ENCODE peak calls at places on chromosomes 4 and X, in seven cellular contexts. Q is astrocyte of the spinal cord, I is fibroblast of lung, L is GM06990, M is breast epithelium, F is AG09309, O is cardiac fibroblast. X is an unnamed sample.
A peak's percentile ranks its signal among the peaks of the same experiment; 100 is the strongest.

GRCh38 chr4:119666653-119667091 is 38.1 kb upstream of the PDE5A start:
- DNase-seq in Q (no peak), I (no peak), L (no peak), M (no peak), F (no peak), O (no peak), X (no peak)

GRCh38 chrX:46326161-46326560 is 219.1 kb downstream of the ZNF674 start:
- DNase-seq in Q (peak; percentile 31), I (peak; percentile 57), L (no peak), M (no peak), F (no peak), O (peak; percentile 34), X (no peak)

GRCh38 chrX:17472424-17472823 is 97.4 kb downstream of the NHS start:
- DNase-seq in Q (no peak), I (no peak), L (no peak), M (no peak), F (no peak), O (no peak), X (no peak)

GRCh38 chr4:79623125-79623905 is 215.3 kb upstream of the GK2 start:
- DNase-seq in Q (no peak), I (no peak), L (no peak), M (no peak), F (no peak), O (no peak), X (peak; percentile 0)

GRCh38 chrX:82648062-82648461 is 860.0 kb upstream of the POU3F4 start:
- DNase-seq in Q (peak; percentile 23), I (no peak), L (no peak), M (no peak), F (no peak), O (no peak), X (no peak)

GRCh38 chr4:76028242-76028859 is 5.1 kb upstream of the CXCL10 start:
- DNase-seq in Q (peak; percentile 23), I (no peak), L (no peak), M (no peak), F (no peak), O (peak; percentile 32), X (no peak)

GRCh38 chr4:48379587-48380140 is 38.3 kb downstream of the SLAIN2 start:
- DNase-seq in Q (no peak), I (no peak), L (no peak), M (no peak), F (no peak), O (no peak), X (no peak)

GRCh38 chrX:153791104-153791852 is 2.9 kb downstream of the IDH3G start:
- DNase-seq in Q (no peak), I (no peak), L (no peak), M (no peak), F (no peak), O (no peak), X (no peak)

GRCh38 chrX:30597258-30598012 is 19.9 kb upstream of the TASL start:
- DNase-seq in Q (no peak), I (no peak), L (peak; percentile 56), M (no peak), F (no peak), O (no peak), X (no peak)

GRCh38 chrX:38192007-38192625 is 28.6 kb downstream of the SRPX start:
- DNase-seq in Q (no peak), I (peak; percentile 22), L (peak; percentile 6), M (no peak), F (no peak), O (no peak), X (no peak)

GRCh38 chr4:155587766-155588165 is 78.9 kb upstream of the GUCY1A1 start:
- DNase-seq in Q (no peak), I (no peak), L (no peak), M (no peak), F (no peak), O (no peak), X (no peak)

GRCh38 chrX:151082077-151082948 is 94.1 kb upstream of the GPR50 start:
- DNase-seq in Q (peak; percentile 56), I (peak; percentile 35), L (peak; percentile 54), M (peak; percentile 24), F (no peak), O (peak; percentile 53), X (peak; percentile 2)

GRCh38 chrX:46279214-46279924 is 265.9 kb downstream of the ZNF674 start:
- DNase-seq in Q (no peak), I (peak; percentile 21), L (no peak), M (no peak), F (no peak), O (no peak), X (no peak)

GRCh38 chr4:20760053-20760452 is 59.8 kb downstream of the PACRGL start:
- DNase-seq in Q (no peak), I (no peak), L (no peak), M (no peak), F (no peak), O (peak; percentile 6), X (no peak)

GRCh38 chrX:46873746-46874145 is 36.9 kb downstream of the RP2 start:
- DNase-seq in Q (no peak), I (peak; percentile 27), L (no peak), M (no peak), F (no peak), O (no peak), X (no peak)

GRCh38 chr4:48945981-48946380 is 39.4 kb upstream of the OCIAD2 start:
- DNase-seq in Q (no peak), I (no peak), L (no peak), M (no peak), F (no peak), O (no peak), X (no peak)

GRCh38 chrX:107542500-107542899 is 85.8 kb upstream of the PRPS1 start:
- DNase-seq in Q (peak; percentile 27), I (peak; percentile 51), L (no peak), M (no peak), F (no peak), O (no peak), X (no peak)

GRCh38 chrX:90883479-90883878 is 551.2 kb upstream of the PABPC5 start:
- DNase-seq in Q (no peak), I (no peak), L (no peak), M (no peak), F (no peak), O (no peak), X (no peak)

GRCh38 chrX:49309401-49309981 is 6.0 kb downstream of the GAGE10 start:
- DNase-seq in Q (peak; percentile 31), I (peak; percentile 13), L (no peak), M (no peak), F (no peak), O (peak; percentile 41), X (no peak)

GRCh38 chr4:46016306-46016705 is 107.5 kb downstream of the GABRG1 start:
- DNase-seq in Q (no peak), I (no peak), L (no peak), M (no peak), F (no peak), O (no peak), X (no peak)

GRCh38 chr4:1012031-1012739 is 759 bp downstream of the FGFRL1 start:
- DNase-seq in Q (peak; percentile 69), I (peak; percentile 58), L (no peak), M (peak; percentile 41), F (no peak), O (peak; percentile 27), X (no peak)

GRCh38 chr4:110487873-110488272 is 11.9 kb downstream of the ENPEP start:
- DNase-seq in Q (no peak), I (no peak), L (no peak), M (no peak), F (no peak), O (peak; percentile 23), X (no peak)

GRCh38 chrX:21528076-21528475 is 130.1 kb downstream of the KLHL34 start:
- DNase-seq in Q (peak; percentile 8), I (peak; percentile 15), L (no peak), M (no peak), F (no peak), O (no peak), X (no peak)

GRCh38 chr4:128384091-128384520 is 96.5 kb upstream of the PGRMC2 start:
- DNase-seq in Q (peak; percentile 55), I (peak; percentile 89), L (no peak), M (no peak), F (peak; percentile 69), O (peak; percentile 80), X (no peak)

GRCh38 chrX:40107291-40108083 is 9.7 kb upstream of the BCOR start:
- DNase-seq in Q (no peak), I (no peak), L (no peak), M (no peak), F (no peak), O (no peak), X (no peak)

GRCh38 chr4:84254537-84254936 is 244.6 kb downstream of the NKX6-1 start:
- DNase-seq in Q (no peak), I (no peak), L (no peak), M (no peak), F (no peak), O (no peak), X (no peak)
- H3K4me3 ChIP-seq in Q (no peak overlapping the region), I (no peak overlapping the region), L (no peak overlapping the region), M (no peak overlapping the region), F (no peak overlapping the region), O (no peak overlapping the region), X (no peak overlapping the region)

GRCh38 chr4:124685851-124686250 is 26.7 kb downstream of the ANKRD50 start:
- DNase-seq in Q (no peak), I (peak; percentile 34), L (no peak), M (no peak), F (no peak), O (peak; percentile 17), X (no peak)

GRCh38 chr4:124686279-124686678 is 26.3 kb downstream of the ANKRD50 start:
- DNase-seq in Q (no peak), I (no peak), L (no peak), M (no peak), F (no peak), O (no peak), X (no peak)

GRCh38 chr4:124684301-124684700 is 28.2 kb downstream of the ANKRD50 start:
- DNase-seq in Q (no peak), I (no peak), L (no peak), M (no peak), F (no peak), O (no peak), X (no peak)
- H3K4me3 ChIP-seq in Q (no peak overlapping the region), I (no peak overlapping the region), L (no peak overlapping the region), M (no peak overlapping the region), F (no peak overlapping the region), O (no peak overlapping the region), X (no peak overlapping the region)

DNA sequence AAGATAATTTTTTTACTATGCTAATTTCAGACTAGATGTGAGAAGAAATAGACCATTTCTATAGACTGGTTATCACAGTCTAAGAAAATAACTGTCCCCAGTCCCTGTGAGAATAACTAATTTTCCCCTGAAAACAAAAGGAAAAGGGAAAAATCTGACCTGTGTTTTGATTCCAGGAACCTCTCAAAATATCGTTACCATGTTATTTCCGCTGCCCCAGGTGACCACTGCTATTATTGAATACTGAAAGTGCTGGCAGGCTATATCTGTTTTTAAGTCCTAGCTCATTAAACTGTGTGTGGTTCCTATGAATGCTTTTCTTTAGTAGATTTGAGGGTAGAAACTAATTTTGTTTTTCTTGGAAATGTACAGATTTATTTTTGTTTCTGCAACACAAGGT is 83.6 kb downstream of the GAB1 start:
- DNase-seq in Q (no peak), I (no peak), L (no peak), M (no peak), F (no peak), O (no peak), X (no peak)
- H3K4me3 ChIP-seq in Q (no peak overlapping the region), I (no peak overlapping the region), L (no peak overlapping the region), M (no peak overlapping the region), F (no peak overlapping the region), O (no peak overlapping the region), X (no peak overlapping the region)

DNA sequence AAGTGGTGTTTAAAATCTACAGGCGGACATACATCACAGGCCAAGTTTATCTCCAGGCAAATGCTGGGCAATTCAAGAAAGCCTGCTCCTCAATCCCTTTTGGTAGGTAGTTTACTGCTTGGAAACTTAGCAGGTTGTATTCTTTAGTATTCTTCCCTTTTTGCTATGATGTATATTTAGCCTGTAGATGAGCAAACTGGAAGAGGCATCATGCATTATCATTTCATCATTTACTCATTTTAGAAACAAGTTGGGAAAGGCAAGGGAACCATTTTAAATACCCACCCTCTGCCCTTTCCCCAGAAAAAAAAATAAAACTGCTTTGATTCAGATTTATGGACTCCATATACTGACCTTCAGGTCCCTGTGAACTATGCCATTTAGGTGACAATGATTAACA is 213.2 kb downstream of the CAMK2D start:
- DNase-seq in Q (no peak), I (no peak), L (no peak), M (no peak), F (no peak), O (no peak), X (no peak)
- H3K4me3 ChIP-seq in Q (no peak overlapping the region), I (no peak overlapping the region), L (no peak overlapping the region), M (no peak overlapping the region), F (no peak overlapping the region), O (no peak overlapping the region), X (no peak overlapping the region)